ENCODE peak calls at places on chromosomes 2 and 18, in ten cellular contexts. G is NCI-H1092 treated with DMSO at 0.1 percent for 48 hours, C is H54, J is activated B cell treated with CpG ODN at 0.5 μM for 24 hours, V is ACHN, D is COR-L47, B is spleen, O is neural crest cell, K is lower lobe of right lung, F is NCI-H1694. X is an unnamed sample.
A peak's percentile ranks its signal among the peaks of the same experiment; 100 is the strongest.

GRCh38 chr2:46167406-46167805 is 129.8 kb upstream of the EPAS1 start:
- DNase-seq in G (no peak), C (no peak), J (no peak), V (no peak), D (no peak), B (no peak), O (no peak), K (no peak), F (no peak), X (no peak)

GRCh38 chr2:147013696-147014392 is 831.0 kb upstream of the ACVR2A start:
- DNase-seq in G (no peak), C (no peak), J (no peak), V (no peak), D (no peak), B (no peak), O (no peak), K (no peak), F (no peak), X (no peak)

GRCh38 chr2:694174-694573 is 17.0 kb upstream of the TMEM18 start:
- DNase-seq in G (no peak), C (no peak), J (no peak), V (no peak), D (no peak), B (no peak), O (no peak), K (no peak), F (no peak), X (no peak)

GRCh38 chr2:127453392-127454171 is 35.4 kb downstream of the PROC start:
- DNase-seq in G (no peak), C (no peak), J (no peak), V (no peak), D (no peak), B (no peak), O (no peak), K (no peak), F (no peak), X (no peak)

GRCh38 chr2:48205137-48205798 is 299.0 kb upstream of the FBXO11 start:
- DNase-seq in G (no peak), C (no peak), J (no peak), V (no peak), D (no peak), B (no peak), O (peak; percentile 26), K (no peak), F (no peak), X (no peak)

GRCh38 chr2:5938566-5938896 is 246.3 kb downstream of the SOX11 start:
- DNase-seq in G (no peak), C (no peak), J (no peak), V (no peak), D (no peak), B (no peak), O (no peak), K (no peak), F (no peak), X (no peak)

GRCh38 chr2:112606567-112606966 is 22.2 kb downstream of the CHCHD5 start:
- DNase-seq in G (no peak), C (no peak), J (no peak), V (no peak), D (no peak), B (peak; percentile 24), O (no peak), K (no peak), F (no peak), X (no peak)

GRCh38 chr2:43274055-43274454 is 47.6 kb upstream of the ZFP36L2 start:
- DNase-seq in G (no peak), C (peak; percentile 38), J (no peak), V (no peak), D (no peak), B (no peak), O (no peak), K (no peak), F (no peak), X (no peak)

GRCh38 chr2:177147834-177148233 is 64.8 kb upstream of the HNRNPA3 start:
- DNase-seq in G (no peak), C (no peak), J (no peak), V (no peak), D (no peak), B (no peak), O (no peak), K (no peak), F (no peak), X (no peak)

GRCh38 chr2:217074576-217075224 is 214.8 kb upstream of the TNP1 start:
- DNase-seq in G (no peak), C (no peak), J (no peak), V (no peak), D (no peak), B (no peak), O (no peak), K (no peak), F (no peak), X (no peak)

GRCh38 chr18:6055711-6056110 is 160.4 kb upstream of the TMEM200C start:
- DNase-seq in G (no peak), C (peak; percentile 35), J (no peak), V (peak; percentile 9), D (no peak), B (no peak), O (no peak), K (no peak), F (no peak), X (no peak)

GRCh38 chr2:191748528-191749180 is 70.7 kb downstream of the NABP1 start:
- DNase-seq in G (no peak), C (no peak), J (no peak), V (no peak), D (no peak), B (no peak), O (no peak), K (no peak), F (no peak), X (no peak)

GRCh38 chr18:11989174-11989573 is 7.9 kb downstream of the IMPA2 start:
- DNase-seq in G (no peak), C (no peak), J (no peak), V (no peak), D (no peak), B (peak; percentile 64), O (no peak), K (no peak), F (no peak), X (no peak)

GRCh38 chr18:51417643-51418483 is 220.4 kb upstream of the MEX3C start:
- DNase-seq in G (no peak), C (no peak), J (no peak), V (no peak), D (no peak), B (no peak), O (no peak), K (no peak), F (no peak), X (no peak)

GRCh38 chr2:113232730-113233129 is 46.0 kb downstream of the PAX8 start:
- DNase-seq in G (no peak), C (no peak), J (no peak), V (no peak), D (no peak), B (no peak), O (no peak), K (no peak), F (no peak), X (no peak)

GRCh38 chr18:61901334-61901986 is 8.7 kb upstream of the RNF152 start:
- DNase-seq in G (peak; percentile 70), C (peak; percentile 42), J (no peak), V (peak; percentile 48), D (peak; percentile 43), B (no peak), O (peak; percentile 22), K (no peak), F (no peak), X (peak; percentile 50)

GRCh38 chr2:47065771-47066380 is 89.2 kb downstream of the STPG4 start:
- DNase-seq in G (no peak), C (peak; percentile 86), J (no peak), V (peak; percentile 67), D (no peak), B (no peak), O (no peak), K (no peak), F (no peak), X (no peak)

GRCh38 chr2:205683179-205683978 is 1.1 kb downstream of the NRP2 start:
- DNase-seq in G (no peak), C (no peak), J (no peak), V (peak; percentile 46), D (no peak), B (no peak), O (no peak), K (no peak), F (no peak), X (no peak)

GRCh38 chr2:29322011-29322410 is 206.8 kb downstream of the CLIP4 start:
- DNase-seq in G (no peak), C (no peak), J (no peak), V (no peak), D (no peak), B (no peak), O (no peak), K (no peak), F (no peak), X (no peak)